ENCODE peak calls at places on chromosomes 2 and 18, in five cellular contexts. S is upper lobe of left lung, C is fibroblast of pulmonary artery, A is left ventricle myocardium inferior, H is A549. M is an unnamed sample.

GRCh38 chr2:150860301-150860700 is 372.8 kb upstream of the RND3 start:
- DNase-seq in C (no peak), H (no peak), S (no peak), A (no peak), M (no peak)

GRCh38 chr2:112033600-112033999 is 21.5 kb upstream of the TMEM87B start:
- DNase-seq in S (no peak), H (no peak), C (peak), A (no peak), M (no peak)

GRCh38 chr2:224513991-224514390 is 71.2 kb downstream of the CUL3 start:
- DNase-seq in S (no peak), C (peak), H (no peak), A (no peak), M (no peak)

GRCh38 chr2:40160730-40161129 is 291.2 kb downstream of the SLC8A1 start:
- DNase-seq in S (no peak), A (no peak), H (no peak), C (no peak), M (no peak)

GRCh38 chr2:217713395-217714267 is 289.2 kb downstream of the TNS1 start:
- DNase-seq in C (peak), S (no peak), H (peak), A (peak), M (peak)

GRCh38 chr2:211132586-211132985 is 576.2 kb downstream of the CPS1 start:
- DNase-seq in H (no peak), A (no peak), S (no peak), C (peak), M (no peak)

GRCh38 chr2:3536682-3537632 is 17.6 kb upstream of the ADI1 start:
- DNase-seq in A (peak), C (peak), H (peak), S (peak), M (no peak)

GRCh38 chr2:223054193-223054781 is 2.3 kb downstream of the KCNE4 start:
- DNase-seq in A (peak), C (peak), H (no peak), S (no peak), M (peak)

GRCh38 chr2:37173741-37174140 is 14.7 kb downstream of the SULT6B1 start:
- DNase-seq in S (no peak), H (no peak), C (no peak), A (no peak), M (no peak)

GRCh38 chr2:205175831-205176230 is 506.5 kb upstream of the NRP2 start:
- DNase-seq in C (no peak), H (no peak), S (no peak), A (no peak), M (no peak)

GRCh38 chr2:143528021-143528420 is 398.8 kb downstream of the ARHGAP15 start:
- DNase-seq in A (no peak), H (no peak), C (no peak), S (no peak), M (no peak)

GRCh38 chr18:3367491-3368091 is 82.4 kb upstream of the TGIF1 start:
- DNase-seq in S (no peak), H (no peak), A (no peak), C (peak), M (no peak)

GRCh38 chr2:20596973-20597867 is 53.7 kb downstream of the HS1BP3 start:
- DNase-seq in H (no peak), A (peak), S (no peak), C (peak), M (peak)

GRCh38 chr2:20599861-20600461 is 50.9 kb downstream of the HS1BP3 start:
- DNase-seq in A (no peak), H (no peak), C (no peak), S (no peak), M (peak)

GRCh38 chr2:20597868-20598183 is 53.1 kb downstream of the HS1BP3 start:
- DNase-seq in S (no peak), C (no peak), A (no peak), H (no peak), M (peak)

GRCh38 chr2:20600756-20601325 is 50.1 kb downstream of the HS1BP3 start:
- DNase-seq in C (peak), A (no peak), H (no peak), S (no peak), M (no peak)

GRCh38 chr2:20599001-20599600 is 51.8 kb downstream of the HS1BP3 start:
- DNase-seq in S (no peak), C (no peak), H (no peak), A (peak), M (peak)
- H3K4me3 ChIP-seq in S (no peak), C (no peak), H (no peak), A (no peak), M (no peak)

DNA sequence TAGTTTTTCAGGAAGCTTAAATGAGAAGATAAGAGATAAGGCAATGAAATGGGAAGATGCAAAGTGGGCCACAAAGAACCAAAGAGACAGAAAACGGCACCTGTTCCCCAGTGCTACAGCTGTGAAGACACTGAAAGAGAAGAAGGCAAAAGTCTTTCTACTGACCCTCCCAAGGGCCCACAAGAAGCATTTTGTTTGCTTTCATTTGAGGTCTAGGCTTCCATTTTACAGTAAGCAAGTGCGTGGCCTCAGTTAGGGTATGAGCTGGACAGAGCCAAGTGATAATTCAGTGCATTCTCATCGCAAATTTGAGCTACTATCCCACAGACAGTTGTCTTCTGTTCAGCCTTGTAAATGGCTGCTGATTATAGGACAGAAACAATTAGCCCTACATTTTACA is 53.4 kb upstream of the STK17B start:
- DNase-seq in S (no peak), A (no peak), H (no peak), C (no peak), M (no peak)
- H3K4me3 ChIP-seq in S (no peak), A (no peak), H (no peak), C (no peak), M (no peak)

DNA sequence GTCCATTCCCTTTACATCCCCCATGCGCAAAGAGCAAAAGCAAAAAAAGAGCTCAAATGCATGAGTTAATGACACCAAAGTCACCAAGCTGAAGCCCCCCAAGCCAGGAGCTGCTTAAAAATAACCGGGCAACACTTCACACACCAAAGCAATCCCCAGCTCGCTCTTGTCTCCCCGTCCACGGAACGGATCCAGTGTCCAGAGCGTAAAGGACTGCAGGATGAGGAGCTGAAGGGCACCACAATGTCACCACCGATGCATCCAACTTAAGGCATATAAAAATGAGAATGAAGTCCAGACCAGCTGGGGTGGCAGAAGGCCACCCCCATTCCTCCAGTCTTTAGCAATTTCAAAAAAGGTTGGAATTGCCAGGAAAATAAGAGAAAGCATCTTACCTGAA is 8.7 kb downstream of the SMAD7 start:
- DNase-seq in A (no peak), H (no peak), S (no peak), C (no peak), M (no peak)
- H3K4me3 ChIP-seq in A (peak), H (peak), S (no peak), C (peak), M (no peak)

GRCh38 chr2:188294547-188294946 is 2.9 kb downstream of the GULP1 start:
- DNase-seq in S (no peak), H (no peak), C (no peak), A (no peak), M (no peak)

GRCh38 chr2:188291617-188292445 is at the start of gene GULP1:
- DNase-seq in S (peak), C (peak), H (peak), A (peak), M (peak)

GRCh38 chr2:188292446-188293239 is 969 bp downstream of the GULP1 start:
- DNase-seq in A (peak), H (peak), C (peak), S (peak), M (peak)

GRCh38 chr2:188295067-188295685 is 3.5 kb downstream of the GULP1 start:
- DNase-seq in S (no peak), C (no peak), A (no peak), H (no peak), M (no peak)

DNA sequence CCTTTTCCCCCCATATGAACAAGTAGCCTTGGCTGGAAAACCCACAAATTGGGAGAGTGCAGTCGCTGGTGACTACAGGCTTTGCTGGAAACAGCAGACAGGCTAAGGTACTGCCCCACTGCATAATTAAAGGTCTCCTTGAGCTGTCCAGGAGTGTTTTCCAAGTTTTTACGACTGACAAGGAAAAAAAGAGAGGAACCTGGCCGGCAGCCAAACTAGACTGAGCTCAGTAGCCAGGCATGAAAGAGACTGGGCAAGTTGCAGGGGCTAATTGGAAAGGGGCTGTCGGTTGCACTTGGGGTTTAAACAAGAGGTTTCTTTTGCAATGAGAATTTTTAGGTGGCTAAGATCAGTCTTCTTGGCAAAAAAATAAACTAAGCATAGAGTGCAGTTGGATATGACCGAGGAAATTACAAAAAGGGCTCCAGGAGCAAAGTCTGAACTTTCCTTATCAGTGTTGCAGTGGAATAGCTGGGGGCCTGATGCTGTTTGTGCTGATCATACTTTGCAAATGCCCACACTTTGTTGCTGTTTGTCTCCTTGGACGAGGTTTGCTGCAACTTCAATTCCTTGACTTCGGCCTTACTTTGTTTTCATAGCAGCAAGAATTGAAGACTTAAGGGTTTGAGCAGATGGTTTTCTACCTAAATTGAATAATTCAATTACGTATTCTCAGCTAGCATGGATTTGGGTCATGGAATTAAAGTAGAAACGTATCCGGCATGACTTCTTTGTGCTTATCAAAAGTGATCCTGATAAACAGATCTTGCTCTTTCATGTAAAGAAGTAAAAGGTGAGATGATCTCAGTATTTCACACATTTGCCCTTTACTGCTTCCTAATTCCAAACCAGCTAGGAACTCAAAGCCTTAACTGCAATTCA is 2.2 kb downstream of the GULP1 start:
- DNase-seq in H (peak), S (no peak), A (peak), C (peak), M (peak)
- H3K4me3 ChIP-seq in H (peak), S (peak), A (peak), C (peak), M (peak)

GRCh38 chr2:234968633-234969328 is 17.0 kb downstream of the SH3BP4 start:
- DNase-seq in H (no peak), C (no peak), A (no peak), S (no peak), M (no peak)
- H3K4me3 ChIP-seq in H (no peak), C (no peak), A (no peak), S (no peak), M (no peak)

GRCh38 chr2:208015475-208015874 is 9.9 kb downstream of the PLEKHM3 start:
- DNase-seq in S (no peak), C (no peak), H (no peak), A (no peak), M (no peak)

GRCh38 chr2:208017721-208018120 is 7.6 kb downstream of the PLEKHM3 start:
- DNase-seq in H (no peak), A (no peak), C (no peak), S (no peak), M (no peak)

GRCh38 chr2:208025814-208026184 is 472 bp upstream of the PLEKHM3 start:
- DNase-seq in C (no peak), H (no peak), A (no peak), S (no peak), M (no peak)

GRCh38 chr2:208025037-208025813 is at the start of gene PLEKHM3:
- DNase-seq in H (peak), S (peak), C (peak), A (peak), M (peak)

GRCh38 chr2:208020253-208020652 is 5.1 kb downstream of the PLEKHM3 start:
- DNase-seq in A (no peak), C (no peak), H (no peak), S (no peak), M (no peak)
- H3K4me3 ChIP-seq in A (no peak), C (no peak), H (no peak), S (no peak), M (no peak)

DNA sequence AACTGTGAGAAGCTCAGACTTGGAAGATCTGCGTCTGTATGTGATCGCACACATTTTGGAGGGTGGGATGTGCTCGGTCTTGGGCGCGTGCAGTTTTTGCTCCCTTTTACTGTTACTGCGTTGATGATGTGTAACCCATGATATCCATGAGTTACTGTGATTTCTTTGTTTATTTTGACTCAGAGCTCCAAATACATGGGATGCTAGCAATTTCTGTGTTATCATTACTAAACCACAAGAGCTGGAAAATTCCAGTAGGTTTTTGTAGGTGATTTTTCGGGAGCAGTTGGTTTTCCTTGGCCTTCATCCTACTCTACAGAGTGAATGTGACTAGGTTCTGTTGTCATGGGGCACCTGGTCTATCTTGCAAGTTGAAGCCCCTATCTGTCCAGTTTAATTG is 124.2 kb downstream of the AGAP1 start:
- DNase-seq in S (no peak), H (no peak), C (peak), A (no peak), M (no peak)
- H3K4me3 ChIP-seq in S (no peak), H (no peak), C (no peak), A (no peak), M (no peak)

GRCh38 chr2:234514099-234514498 is 17.2 kb upstream of the ARL4C start:
- DNase-seq in A (no peak), H (no peak), C (no peak), S (no peak), M (no peak)
- H3K4me3 ChIP-seq in A (no peak), H (no peak), C (no peak), S (no peak), M (no peak)

GRCh38 chr18:31244737-31245432 is 73.1 kb upstream of the DSG1 start:
- DNase-seq in H (no peak), A (no peak), S (no peak), C (no peak), M (no peak)

GRCh38 chr18:31246460-31246859 is 71.5 kb upstream of the DSG1 start:
- DNase-seq in A (no peak), H (no peak), C (no peak), S (no peak), M (no peak)

GRCh38 chr18:31247574-31248199 is 70.3 kb upstream of the DSG1 start:
- DNase-seq in S (no peak), A (no peak), H (no peak), C (peak), M (no peak)

GRCh38 chr18:31243740-31244512 is 74.0 kb upstream of the DSG1 start:
- DNase-seq in S (no peak), H (no peak), C (no peak), A (no peak), M (no peak)

DNA sequence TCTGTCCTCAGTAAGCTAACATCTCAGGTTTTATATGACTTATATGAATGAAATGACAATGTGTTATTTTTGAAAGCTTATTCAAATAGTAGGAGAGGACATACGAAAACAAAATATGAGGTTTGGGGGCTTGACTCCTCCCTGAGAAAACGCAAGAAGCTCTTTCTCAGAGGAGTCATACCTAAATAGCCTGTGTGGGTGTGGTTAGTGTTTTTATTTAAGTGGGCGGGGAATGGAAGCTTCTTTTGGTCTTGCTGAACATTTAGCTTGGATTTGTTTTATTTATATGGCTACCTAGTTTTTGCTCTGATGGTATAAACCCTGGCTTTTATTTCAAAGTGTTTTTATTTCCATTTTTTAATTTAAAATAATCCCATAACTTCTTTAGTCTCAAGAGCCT is 72.1 kb upstream of the DSG1 start:
- DNase-seq in A (no peak), C (no peak), H (no peak), S (no peak), M (no peak)
- H3K4me3 ChIP-seq in A (no peak), C (no peak), H (no peak), S (no peak), M (no peak)

GRCh38 chr2:197239434-197239833 is 71.1 kb downstream of the ANKRD44 start:
- DNase-seq in S (no peak), C (no peak), H (no peak), A (no peak), M (no peak)

GRCh38 chr2:197241590-197241989 is 69.0 kb downstream of the ANKRD44 start:
- DNase-seq in S (no peak), C (no peak), H (no peak), A (no peak), M (no peak)

GRCh38 chr2:197241153-197241552 is 69.4 kb downstream of the ANKRD44 start:
- DNase-seq in S (no peak), H (no peak), A (no peak), C (no peak), M (no peak)

GRCh38 chr2:197240018-197240712 is 70.4 kb downstream of the ANKRD44 start:
- DNase-seq in S (no peak), H (no peak), C (no peak), A (no peak), M (no peak)

GRCh38 chr2:197240713-197241050 is 69.9 kb downstream of the ANKRD44 start:
- DNase-seq in S (no peak), A (no peak), H (no peak), C (no peak), M (no peak)
- H3K4me3 ChIP-seq in S (no peak), A (no peak), H (no peak), C (no peak), M (no peak)

M was measured in suprapubic skin.